ENCODE peak calls at places on chromosome 15, in nine cellular contexts. One of them, this sample, is unnamed.

GRCh38 chr15:70788114-70789049 is 25.0 kb upstream of the UACA start:
- DNase-seq in HFF-Myc: peak; percentile 89
- DNase-seq in stimulated activated CD8-positive, alpha-beta memory T cell treated with anti-CD3 and anti-CD28 coated beads, Interleukin-4, amount 100 ng/mL, for 48 hours: no peak
- DNase-seq in activated CD4-positive, alpha-beta T cell treated with anti-CD3 and anti-CD28 coated beads, Interleukin-2, amount 50 U/mL, for 4 hours: no peak
- DNase-seq in NCI-H146: no peak
- DNase-seq in naive thymus-derived CD8-positive, alpha-beta T cell: no peak
- DNase-seq in foreskin keratinocyte: no peak
- DNase-seq in OCI-M1: no peak
- DNase-seq in NCI-H1092: no peak
- DNase-seq in this sample: peak; percentile 74

GRCh38 chr15:48352474-48353072 is 21.3 kb downstream of the DUT start:
- DNase-seq in HFF-Myc: no peak
- DNase-seq in stimulated activated CD8-positive, alpha-beta memory T cell treated with anti-CD3 and anti-CD28 coated beads, Interleukin-4, amount 100 ng/mL, for 48 hours: peak; percentile 45
- DNase-seq in activated CD4-positive, alpha-beta T cell treated with anti-CD3 and anti-CD28 coated beads, Interleukin-2, amount 50 U/mL, for 4 hours: peak; percentile 26
- DNase-seq in NCI-H146: peak; percentile 69
- DNase-seq in naive thymus-derived CD8-positive, alpha-beta T cell: peak; percentile 69
- DNase-seq in foreskin keratinocyte: no peak
- DNase-seq in OCI-M1: peak; percentile 85
- DNase-seq in NCI-H1092: peak; percentile 51
- DNase-seq in this sample: peak; percentile 66

GRCh38 chr15:97759363-97759762 is 201.1 kb upstream of the ARRDC4 start:
- DNase-seq in HFF-Myc: no peak
- DNase-seq in stimulated activated CD8-positive, alpha-beta memory T cell treated with anti-CD3 and anti-CD28 coated beads, Interleukin-4, amount 100 ng/mL, for 48 hours: no peak
- DNase-seq in activated CD4-positive, alpha-beta T cell treated with anti-CD3 and anti-CD28 coated beads, Interleukin-2, amount 50 U/mL, for 4 hours: no peak
- DNase-seq in NCI-H146: no peak
- DNase-seq in naive thymus-derived CD8-positive, alpha-beta T cell: no peak
- DNase-seq in foreskin keratinocyte: peak; percentile 82
- DNase-seq in OCI-M1: peak; percentile 60
- DNase-seq in NCI-H1092: no peak
- DNase-seq in this sample: peak; percentile 36

GRCh38 chr15:89785771-89786135 is 9.6 kb downstream of the MESP2 start:
- DNase-seq in HFF-Myc: no peak
- DNase-seq in stimulated activated CD8-positive, alpha-beta memory T cell treated with anti-CD3 and anti-CD28 coated beads, Interleukin-4, amount 100 ng/mL, for 48 hours: no peak
- DNase-seq in activated CD4-positive, alpha-beta T cell treated with anti-CD3 and anti-CD28 coated beads, Interleukin-2, amount 50 U/mL, for 4 hours: no peak
- DNase-seq in NCI-H146: no peak
- DNase-seq in naive thymus-derived CD8-positive, alpha-beta T cell: no peak
- DNase-seq in foreskin keratinocyte: no peak
- DNase-seq in OCI-M1: no peak
- DNase-seq in NCI-H1092: no peak
- DNase-seq in this sample: peak; percentile 65

GRCh38 chr15:81575436-81576123 is 201.6 kb upstream of the TMC3 start:
- DNase-seq in HFF-Myc: no peak
- DNase-seq in stimulated activated CD8-positive, alpha-beta memory T cell treated with anti-CD3 and anti-CD28 coated beads, Interleukin-4, amount 100 ng/mL, for 48 hours: no peak
- DNase-seq in activated CD4-positive, alpha-beta T cell treated with anti-CD3 and anti-CD28 coated beads, Interleukin-2, amount 50 U/mL, for 4 hours: no peak
- DNase-seq in NCI-H146: peak; percentile 54
- DNase-seq in naive thymus-derived CD8-positive, alpha-beta T cell: no peak
- DNase-seq in foreskin keratinocyte: peak; percentile 73
- DNase-seq in OCI-M1: peak; percentile 4
- DNase-seq in NCI-H1092: peak; percentile 61
- DNase-seq in this sample: no peak

GRCh38 chr15:74723754-74724334 is 1.5 kb downstream of the CYP1A1 start:
- DNase-seq in HFF-Myc: no peak
- DNase-seq in stimulated activated CD8-positive, alpha-beta memory T cell treated with anti-CD3 and anti-CD28 coated beads, Interleukin-4, amount 100 ng/mL, for 48 hours: no peak
- DNase-seq in activated CD4-positive, alpha-beta T cell treated with anti-CD3 and anti-CD28 coated beads, Interleukin-2, amount 50 U/mL, for 4 hours: no peak
- DNase-seq in NCI-H146: peak; percentile 30
- DNase-seq in naive thymus-derived CD8-positive, alpha-beta T cell: no peak
- DNase-seq in foreskin keratinocyte: peak; percentile 54
- DNase-seq in OCI-M1: peak; percentile 85
- DNase-seq in NCI-H1092: no peak
- DNase-seq in this sample: peak; percentile 46

GRCh38 chr15:61584410-61584809 is 355.3 kb upstream of the RORA start:
- DNase-seq in HFF-Myc: no peak
- DNase-seq in stimulated activated CD8-positive, alpha-beta memory T cell treated with anti-CD3 and anti-CD28 coated beads, Interleukin-4, amount 100 ng/mL, for 48 hours: no peak
- DNase-seq in activated CD4-positive, alpha-beta T cell treated with anti-CD3 and anti-CD28 coated beads, Interleukin-2, amount 50 U/mL, for 4 hours: no peak
- DNase-seq in NCI-H146: no peak
- DNase-seq in naive thymus-derived CD8-positive, alpha-beta T cell: no peak
- DNase-seq in foreskin keratinocyte: no peak
- DNase-seq in OCI-M1: peak; percentile 19
- DNase-seq in NCI-H1092: no peak
- DNase-seq in this sample: no peak

GRCh38 chr15:60757831-60758570 is 279.1 kb upstream of the ICE2 start:
- DNase-seq in HFF-Myc: no peak
- DNase-seq in stimulated activated CD8-positive, alpha-beta memory T cell treated with anti-CD3 and anti-CD28 coated beads, Interleukin-4, amount 100 ng/mL, for 48 hours: no peak
- DNase-seq in activated CD4-positive, alpha-beta T cell treated with anti-CD3 and anti-CD28 coated beads, Interleukin-2, amount 50 U/mL, for 4 hours: no peak
- DNase-seq in NCI-H146: no peak
- DNase-seq in naive thymus-derived CD8-positive, alpha-beta T cell: no peak
- DNase-seq in foreskin keratinocyte: no peak
- DNase-seq in OCI-M1: no peak
- DNase-seq in NCI-H1092: no peak
- DNase-seq in this sample: no peak

GRCh38 chr15:66928101-66928500 is 137.3 kb upstream of the SMAD3 start:
- DNase-seq in HFF-Myc: no peak
- DNase-seq in stimulated activated CD8-positive, alpha-beta memory T cell treated with anti-CD3 and anti-CD28 coated beads, Interleukin-4, amount 100 ng/mL, for 48 hours: no peak
- DNase-seq in activated CD4-positive, alpha-beta T cell treated with anti-CD3 and anti-CD28 coated beads, Interleukin-2, amount 50 U/mL, for 4 hours: no peak
- DNase-seq in NCI-H146: no peak
- DNase-seq in naive thymus-derived CD8-positive, alpha-beta T cell: no peak
- DNase-seq in foreskin keratinocyte: no peak
- DNase-seq in OCI-M1: no peak
- DNase-seq in NCI-H1092: no peak
- DNase-seq in this sample: no peak

GRCh38 chr15:70632981-70633380 is 130.4 kb downstream of the UACA start:
- DNase-seq in HFF-Myc: no peak
- DNase-seq in stimulated activated CD8-positive, alpha-beta memory T cell treated with anti-CD3 and anti-CD28 coated beads, Interleukin-4, amount 100 ng/mL, for 48 hours: no peak
- DNase-seq in activated CD4-positive, alpha-beta T cell treated with anti-CD3 and anti-CD28 coated beads, Interleukin-2, amount 50 U/mL, for 4 hours: no peak
- DNase-seq in NCI-H146: peak; percentile 61
- DNase-seq in naive thymus-derived CD8-positive, alpha-beta T cell: no peak
- DNase-seq in foreskin keratinocyte: no peak
- DNase-seq in OCI-M1: no peak
- DNase-seq in NCI-H1092: no peak
- DNase-seq in this sample: no peak

GRCh38 chr15:41256577-41257038 is 25.5 kb downstream of the CHP1 start:
- DNase-seq in HFF-Myc: no peak
- DNase-seq in stimulated activated CD8-positive, alpha-beta memory T cell treated with anti-CD3 and anti-CD28 coated beads, Interleukin-4, amount 100 ng/mL, for 48 hours: no peak
- DNase-seq in activated CD4-positive, alpha-beta T cell treated with anti-CD3 and anti-CD28 coated beads, Interleukin-2, amount 50 U/mL, for 4 hours: no peak
- DNase-seq in NCI-H146: no peak
- DNase-seq in naive thymus-derived CD8-positive, alpha-beta T cell: no peak
- DNase-seq in foreskin keratinocyte: no peak
- DNase-seq in OCI-M1: no peak
- DNase-seq in NCI-H1092: no peak
- DNase-seq in this sample: peak; percentile 35

GRCh38 chr15:69713726-69714559 is 261.3 kb downstream of the RPLP1 start:
- DNase-seq in HFF-Myc: no peak
- DNase-seq in stimulated activated CD8-positive, alpha-beta memory T cell treated with anti-CD3 and anti-CD28 coated beads, Interleukin-4, amount 100 ng/mL, for 48 hours: peak; percentile 77
- DNase-seq in activated CD4-positive, alpha-beta T cell treated with anti-CD3 and anti-CD28 coated beads, Interleukin-2, amount 50 U/mL, for 4 hours: peak; percentile 57
- DNase-seq in NCI-H146: no peak
- DNase-seq in naive thymus-derived CD8-positive, alpha-beta T cell: peak; percentile 85
- DNase-seq in foreskin keratinocyte: no peak
- DNase-seq in OCI-M1: no peak
- DNase-seq in NCI-H1092: no peak
- DNase-seq in this sample: no peak

GRCh38 chr15:52183562-52184173 is 7.5 kb downstream of the GNB5 start:
- DNase-seq in HFF-Myc: no peak
- DNase-seq in stimulated activated CD8-positive, alpha-beta memory T cell treated with anti-CD3 and anti-CD28 coated beads, Interleukin-4, amount 100 ng/mL, for 48 hours: peak; percentile 52
- DNase-seq in activated CD4-positive, alpha-beta T cell treated with anti-CD3 and anti-CD28 coated beads, Interleukin-2, amount 50 U/mL, for 4 hours: no peak
- DNase-seq in NCI-H146: no peak
- DNase-seq in naive thymus-derived CD8-positive, alpha-beta T cell: no peak
- DNase-seq in foreskin keratinocyte: no peak
- DNase-seq in OCI-M1: peak; percentile 25
- DNase-seq in NCI-H1092: no peak
- DNase-seq in this sample: peak; percentile 36

GRCh38 chr15:45855210-45855906 is 220.5 kb downstream of the SQOR start:
- DNase-seq in HFF-Myc: no peak
- DNase-seq in stimulated activated CD8-positive, alpha-beta memory T cell treated with anti-CD3 and anti-CD28 coated beads, Interleukin-4, amount 100 ng/mL, for 48 hours: no peak
- DNase-seq in activated CD4-positive, alpha-beta T cell treated with anti-CD3 and anti-CD28 coated beads, Interleukin-2, amount 50 U/mL, for 4 hours: no peak
- DNase-seq in NCI-H146: peak; percentile 71
- DNase-seq in naive thymus-derived CD8-positive, alpha-beta T cell: no peak
- DNase-seq in foreskin keratinocyte: no peak
- DNase-seq in OCI-M1: peak; percentile 41
- DNase-seq in NCI-H1092: peak; percentile 22
- DNase-seq in this sample: no peak

GRCh38 chr15:66723826-66724731 is 22.0 kb downstream of the SMAD6 start:
- DNase-seq in HFF-Myc: no peak
- DNase-seq in stimulated activated CD8-positive, alpha-beta memory T cell treated with anti-CD3 and anti-CD28 coated beads, Interleukin-4, amount 100 ng/mL, for 48 hours: no peak
- DNase-seq in activated CD4-positive, alpha-beta T cell treated with anti-CD3 and anti-CD28 coated beads, Interleukin-2, amount 50 U/mL, for 4 hours: no peak
- DNase-seq in NCI-H146: no peak
- DNase-seq in naive thymus-derived CD8-positive, alpha-beta T cell: no peak
- DNase-seq in foreskin keratinocyte: no peak
- DNase-seq in OCI-M1: no peak
- DNase-seq in NCI-H1092: no peak
- DNase-seq in this sample: peak; percentile 57